ENCODE peak calls at places on chromosome 15, in eight cellular contexts. Q is neural crest cell; O is HCEC 1CT; Z is activated naive CD4-positive, alpha-beta T cell treated with anti-CD3 and anti-CD28 coated beads, Interleukin-2, amount 10 ng/mL, durations not matched to agents 7 days and 5 days; R is stimulated activated CD8-positive, alpha-beta memory T cell treated with anti-CD3 and anti-CD28 coated beads, Interleukin-15, amount 100 ng/mL, for 4 hours; B is breast epithelium; S is iPS-NIHi11; F is naive thymus-derived CD4-positive, alpha-beta T cell. J is an unnamed sample.

GRCh38 chr15:98655732-98656131 is 7.4 kb downstream of the IGF1R start:
- DNase-seq in B (no peak), R (no peak), Z (no peak), Q (no peak), O (no peak), S (no peak), F (no peak), J (no peak)

GRCh38 chr15:87227846-87228245 is 1028.7 kb downstream of the NTRK3 start:
- DNase-seq in S (no peak), Q (no peak), Z (no peak), B (no peak), O (no peak), F (no peak), R (no peak), J (no peak)

GRCh38 chr15:76945494-76945893 is 13.9 kb downstream of the RCN2 start:
- DNase-seq in Z (no peak), F (no peak), R (no peak), S (no peak), B (no peak), Q (no peak), O (no peak), J (no peak)

GRCh38 chr15:97941572-97941971 is 18.9 kb upstream of the ARRDC4 start:
- DNase-seq in O (no peak), B (no peak), S (no peak), Q (no peak), F (no peak), Z (no peak), R (no peak), J (no peak)

GRCh38 chr15:31264534-31265089 is 62.0 kb upstream of the KLF13 start:
- DNase-seq in R (no peak), F (peak; percentile 20), Z (peak; percentile 21), B (peak; percentile 31), O (no peak), Q (no peak), S (no peak), J (no peak)

GRCh38 chr15:43187544-43188155 is 2.4 kb downstream of the CCNDBP1 start:
- DNase-seq in Q (no peak), O (peak; percentile 58), S (no peak), Z (no peak), R (no peak), F (no peak), B (no peak), J (no peak)

GRCh38 chr15:99614749-99615288 is 49.0 kb downstream of the MEF2A start:
- DNase-seq in F (no peak), B (no peak), Z (no peak), R (no peak), Q (no peak), S (peak; percentile 5), O (no peak), J (no peak)

GRCh38 chr15:69561071-69561784 is 108.6 kb downstream of the RPLP1 start:
- DNase-seq in O (no peak), Z (no peak), Q (no peak), B (peak; percentile 59), R (no peak), F (no peak), S (no peak), J (peak; percentile 71)

GRCh38 chr15:89052474-89052873 is 35.8 kb upstream of the ABHD2 start:
- DNase-seq in S (no peak), O (peak; percentile 54), F (no peak), B (no peak), Q (no peak), R (no peak), Z (no peak), J (no peak)

GRCh38 chr15:78177447-78177873 is 28.3 kb downstream of the IDH3A start:
- DNase-seq in B (no peak), S (peak; percentile 82), O (no peak), Q (peak; percentile 67), R (no peak), F (peak; percentile 40), Z (peak; percentile 57), J (no peak)

GRCh38 chr15:65055201-65055870 is 10.1 kb downstream of the SLC51B start:
- DNase-seq in Q (no peak), S (no peak), F (no peak), R (no peak), Z (no peak), O (peak; percentile 34), B (no peak), J (peak; percentile 71)

GRCh38 chr15:29039466-29040366 is 153.9 kb downstream of the APBA2 start:
- DNase-seq in B (no peak), Z (no peak), F (no peak), Q (no peak), R (no peak), S (peak; percentile 47), O (no peak), J (no peak)

GRCh38 chr15:73715417-73715816 is 31.2 kb downstream of the CD276 start:
- DNase-seq in Z (no peak), Q (no peak), B (no peak), R (no peak), F (no peak), O (no peak), S (no peak), J (no peak)

GRCh38 chr15:69623521-69624513 is 171.2 kb downstream of the RPLP1 start:
- DNase-seq in Z (no peak), O (no peak), B (no peak), S (no peak), F (no peak), Q (no peak), R (no peak), J (no peak)

GRCh38 chr15:45347033-45347432 is 31.3 kb downstream of the GATM start:
- DNase-seq in S (no peak), F (no peak), Z (no peak), R (no peak), B (no peak), Q (no peak), O (no peak), J (no peak)

GRCh38 chr15:32033186-32033890 is 3.0 kb downstream of the CHRNA7 start:
- DNase-seq in R (no peak), O (no peak), S (no peak), B (no peak), Z (no peak), F (no peak), Q (no peak), J (no peak)

GRCh38 chr15:89776274-89777072 is at the start of gene MESP2:
- DNase-seq in Z (peak; percentile 62), Q (peak; percentile 78), B (peak; percentile 76), O (peak; percentile 82), R (no peak), S (peak; percentile 93), F (peak; percentile 69), J (peak; percentile 88)

GRCh38 chr15:85381850-85382751 is 1.7 kb downstream of the AKAP13 start:
- DNase-seq in R (no peak), Z (no peak), F (no peak), Q (no peak), O (no peak), B (no peak), S (no peak), J (no peak)